ENCODE peak calls at places on chromosome 16, in four cellular contexts. One of them, this sample, is unnamed.

GRCh38 chr16:56985288-56985961 is 3.9 kb upstream of the NLRC5 start:
- DNase-seq in neural progenitor cell: no peak
- DNase-seq in ascending aorta: peak; percentile 88
- DNase-seq in dorsolateral prefrontal cortex: no peak
- DNase-seq in this sample: peak; percentile 85

GRCh38 chr16:8869212-8869987 is 594 bp upstream of the CARHSP1 start:
- DNase-seq in ascending aorta: no peak
- DNase-seq in neural progenitor cell: peak; percentile 77
- DNase-seq in dorsolateral prefrontal cortex: no peak
- DNase-seq in this sample: no peak

GRCh38 chr16:16143038-16143763 is 80.1 kb downstream of the ABCC6 start:
- DNase-seq in ascending aorta: no peak
- DNase-seq in neural progenitor cell: peak; percentile 37
- DNase-seq in dorsolateral prefrontal cortex: no peak
- DNase-seq in this sample: peak; percentile 23

GRCh38 chr16:21300309-21301167 is 22.4 kb upstream of the CRYM start:
- DNase-seq in neural progenitor cell: peak; percentile 94
- DNase-seq in ascending aorta: peak; percentile 99
- DNase-seq in dorsolateral prefrontal cortex: peak; percentile 96
- DNase-seq in this sample: peak; percentile 100

GRCh38 chr16:27721548-27722265 is 171.8 kb downstream of the KATNIP start:
- DNase-seq in neural progenitor cell: no peak
- DNase-seq in ascending aorta: peak; percentile 73
- DNase-seq in dorsolateral prefrontal cortex: no peak
- DNase-seq in this sample: peak; percentile 87

GRCh38 chr16:5215911-5216310 is 118.3 kb upstream of the EEF2KMT start:
- DNase-seq in neural progenitor cell: peak; percentile 55
- DNase-seq in ascending aorta: no peak
- DNase-seq in dorsolateral prefrontal cortex: no peak
- DNase-seq in this sample: no peak

GRCh38 chr16:48164907-48165715 is 9.3 kb upstream of the ABCC12 start:
- DNase-seq in dorsolateral prefrontal cortex: peak; percentile 81
- DNase-seq in neural progenitor cell: peak; percentile 79
- DNase-seq in ascending aorta: peak; percentile 84
- DNase-seq in this sample: peak; percentile 92

GRCh38 chr16:80631581-80631980 is 90.8 kb downstream of the DYNLRB2 start:
- DNase-seq in dorsolateral prefrontal cortex: no peak
- DNase-seq in neural progenitor cell: no peak
- DNase-seq in ascending aorta: no peak
- DNase-seq in this sample: no peak

GRCh38 chr16:15919331-15919730 is 30.1 kb upstream of the ABCC1 start:
- DNase-seq in ascending aorta: no peak
- DNase-seq in neural progenitor cell: no peak
- DNase-seq in dorsolateral prefrontal cortex: no peak
- DNase-seq in this sample: peak; percentile 44

GRCh38 chr16:31362476-31363405 is 7.8 kb downstream of the ITGAX start:
- DNase-seq in neural progenitor cell: no peak
- DNase-seq in dorsolateral prefrontal cortex: no peak
- DNase-seq in ascending aorta: peak; percentile 25
- DNase-seq in this sample: no peak

GRCh38 chr16:15051387-15051951 is 4.4 kb downstream of the NTAN1 start:
- DNase-seq in ascending aorta: no peak
- DNase-seq in neural progenitor cell: no peak
- DNase-seq in dorsolateral prefrontal cortex: no peak
- DNase-seq in this sample: no peak

GRCh38 chr16:51544850-51545467 is 393.9 kb upstream of the SALL1 start:
- DNase-seq in dorsolateral prefrontal cortex: no peak
- DNase-seq in ascending aorta: no peak
- DNase-seq in neural progenitor cell: peak; percentile 81
- DNase-seq in this sample: no peak

GRCh38 chr16:66927918-66928649 is 2.7 kb upstream of the RRAD start:
- DNase-seq in ascending aorta: no peak
- DNase-seq in neural progenitor cell: no peak
- DNase-seq in dorsolateral prefrontal cortex: no peak
- DNase-seq in this sample: peak; percentile 62

GRCh38 chr16:80883159-80883642 is 78.8 kb upstream of the CDYL2 start:
- DNase-seq in dorsolateral prefrontal cortex: no peak
- DNase-seq in neural progenitor cell: no peak
- DNase-seq in ascending aorta: no peak
- DNase-seq in this sample: no peak

GRCh38 chr16:87847785-87848675 is 21.3 kb downstream of the SLC7A5 start:
- DNase-seq in ascending aorta: no peak
- DNase-seq in dorsolateral prefrontal cortex: peak; percentile 70
- DNase-seq in neural progenitor cell: peak; percentile 81
- DNase-seq in this sample: no peak

GRCh38 chr16:2022723-2023097 is 3.1 kb downstream of the NPW start:
- DNase-seq in dorsolateral prefrontal cortex: no peak
- DNase-seq in neural progenitor cell: peak; percentile 74
- DNase-seq in ascending aorta: no peak
- DNase-seq in this sample: peak; percentile 64

GRCh38 chr16:70476272-70477020 is 22.1 kb downstream of the FCSK start:
- DNase-seq in neural progenitor cell: no peak
- DNase-seq in dorsolateral prefrontal cortex: no peak
- DNase-seq in ascending aorta: no peak
- DNase-seq in this sample: peak; percentile 68

GRCh38 chr16:637081-638018 is 1.2 kb upstream of the METTL26 start:
- DNase-seq in neural progenitor cell: peak; percentile 73
- DNase-seq in dorsolateral prefrontal cortex: peak; percentile 89
- DNase-seq in ascending aorta: no peak
- DNase-seq in this sample: peak; percentile 94

GRCh38 chr16:57041182-57042156 is 50.9 kb upstream of the CPNE2 start:
- DNase-seq in neural progenitor cell: no peak
- DNase-seq in ascending aorta: no peak
- DNase-seq in dorsolateral prefrontal cortex: no peak
- DNase-seq in this sample: no peak

GRCh38 chr16:57186630-57187507 is 740 bp downstream of the RSPRY1 start:
- DNase-seq in ascending aorta: no peak
- DNase-seq in dorsolateral prefrontal cortex: no peak
- DNase-seq in neural progenitor cell: peak; percentile 50
- DNase-seq in this sample: peak; percentile 70

GRCh38 chr16:71623597-71623996 is 2.4 kb upstream of the MARVELD3 start:
- DNase-seq in dorsolateral prefrontal cortex: no peak
- DNase-seq in neural progenitor cell: no peak
- DNase-seq in ascending aorta: no peak
- DNase-seq in this sample: no peak

GRCh38 chr16:31032736-31033708 is at the start of gene STX4:
- DNase-seq in neural progenitor cell: peak; percentile 97
- DNase-seq in dorsolateral prefrontal cortex: peak; percentile 99
- DNase-seq in ascending aorta: peak; percentile 99
- DNase-seq in this sample: peak; percentile 99

GRCh38 chr16:56931253-56931768 is 631 bp upstream of the HERPUD1 start:
- DNase-seq in dorsolateral prefrontal cortex: no peak
- DNase-seq in ascending aorta: peak; percentile 73
- DNase-seq in neural progenitor cell: peak; percentile 49
- DNase-seq in this sample: no peak

GRCh38 chr16:11379420-11379819 is 34.2 kb downstream of the RMI2 start:
- DNase-seq in dorsolateral prefrontal cortex: no peak
- DNase-seq in ascending aorta: no peak
- DNase-seq in neural progenitor cell: no peak
- DNase-seq in this sample: no peak

GRCh38 chr16:66588981-66589713 is 9.9 kb downstream of the CMTM2 start:
- DNase-seq in dorsolateral prefrontal cortex: peak; percentile 32
- DNase-seq in ascending aorta: no peak
- DNase-seq in neural progenitor cell: peak; percentile 50
- DNase-seq in this sample: peak; percentile 56

GRCh38 chr16:67936876-67937605 is 391 bp upstream of the PSMB10 start:
- DNase-seq in ascending aorta: no peak
- DNase-seq in neural progenitor cell: no peak
- DNase-seq in dorsolateral prefrontal cortex: no peak
- DNase-seq in this sample: no peak

GRCh38 chr16:86272744-86273143 is 237.6 kb upstream of the FOXF1 start:
- DNase-seq in neural progenitor cell: no peak
- DNase-seq in ascending aorta: no peak
- DNase-seq in dorsolateral prefrontal cortex: no peak
- DNase-seq in this sample: no peak

GRCh38 chr16:75909746-75910145 is 183.5 kb upstream of the CPHXL start:
- DNase-seq in ascending aorta: no peak
- DNase-seq in neural progenitor cell: no peak
- DNase-seq in dorsolateral prefrontal cortex: no peak
- DNase-seq in this sample: no peak

GRCh38 chr16:86048882-86049585 is 150.1 kb downstream of the IRF8 start:
- DNase-seq in dorsolateral prefrontal cortex: no peak
- DNase-seq in ascending aorta: no peak
- DNase-seq in neural progenitor cell: no peak
- DNase-seq in this sample: no peak

GRCh38 chr16:55710466-55710865 is 54.7 kb downstream of the SLC6A2 start:
- DNase-seq in dorsolateral prefrontal cortex: no peak
- DNase-seq in ascending aorta: no peak
- DNase-seq in neural progenitor cell: peak; percentile 64
- DNase-seq in this sample: peak; percentile 10

GRCh38 chr16:21603920-21604319 is 4.5 kb downstream of the METTL9 start:
- DNase-seq in neural progenitor cell: peak; percentile 62
- DNase-seq in dorsolateral prefrontal cortex: no peak
- DNase-seq in ascending aorta: no peak
- DNase-seq in this sample: no peak

GRCh38 chr16:53784312-53784711 is 80.4 kb downstream of the FTO start:
- DNase-seq in ascending aorta: no peak
- DNase-seq in neural progenitor cell: no peak
- DNase-seq in dorsolateral prefrontal cortex: no peak
- DNase-seq in this sample: no peak

GRCh38 chr16:58409316-58409973 is 17.2 kb downstream of the GINS3 start:
- DNase-seq in neural progenitor cell: no peak
- DNase-seq in dorsolateral prefrontal cortex: no peak
- DNase-seq in ascending aorta: no peak
- DNase-seq in this sample: no peak

GRCh38 chr16:85114909-85115567 is 2.8 kb upstream of the CIBAR2 start:
- DNase-seq in dorsolateral prefrontal cortex: peak; percentile 84
- DNase-seq in neural progenitor cell: peak; percentile 84
- DNase-seq in ascending aorta: peak; percentile 93
- DNase-seq in this sample: peak; percentile 71

GRCh38 chr16:13426736-13427135 is 493.2 kb upstream of the ERCC4 start:
- DNase-seq in neural progenitor cell: no peak
- DNase-seq in dorsolateral prefrontal cortex: no peak
- DNase-seq in ascending aorta: no peak
- DNase-seq in this sample: no peak

GRCh38 chr16:13425840-13426239 is 494.1 kb upstream of the ERCC4 start:
- DNase-seq in neural progenitor cell: no peak
- DNase-seq in ascending aorta: no peak
- DNase-seq in dorsolateral prefrontal cortex: no peak
- DNase-seq in this sample: no peak

GRCh38 chr16:13427943-13428342 is 492.0 kb upstream of the ERCC4 start:
- DNase-seq in dorsolateral prefrontal cortex: no peak
- DNase-seq in neural progenitor cell: no peak
- DNase-seq in ascending aorta: no peak
- DNase-seq in this sample: no peak

GRCh38 chr16:13429411-13429810 is 490.5 kb upstream of the ERCC4 start:
- DNase-seq in ascending aorta: no peak
- DNase-seq in neural progenitor cell: no peak
- DNase-seq in dorsolateral prefrontal cortex: no peak
- DNase-seq in this sample: no peak

GRCh38 chr16:13426279-13426678 is 493.7 kb upstream of the ERCC4 start:
- DNase-seq in dorsolateral prefrontal cortex: no peak
- DNase-seq in ascending aorta: no peak
- DNase-seq in neural progenitor cell: peak; percentile 31
- DNase-seq in this sample: no peak
- TF ChIP-seq CTCF in dorsolateral prefrontal cortex: no peak
- TF ChIP-seq CTCF in ascending aorta: no peak
- TF ChIP-seq CTCF in neural progenitor cell: peak; percentile 37
- TF ChIP-seq CTCF in this sample: no peak

DNA sequence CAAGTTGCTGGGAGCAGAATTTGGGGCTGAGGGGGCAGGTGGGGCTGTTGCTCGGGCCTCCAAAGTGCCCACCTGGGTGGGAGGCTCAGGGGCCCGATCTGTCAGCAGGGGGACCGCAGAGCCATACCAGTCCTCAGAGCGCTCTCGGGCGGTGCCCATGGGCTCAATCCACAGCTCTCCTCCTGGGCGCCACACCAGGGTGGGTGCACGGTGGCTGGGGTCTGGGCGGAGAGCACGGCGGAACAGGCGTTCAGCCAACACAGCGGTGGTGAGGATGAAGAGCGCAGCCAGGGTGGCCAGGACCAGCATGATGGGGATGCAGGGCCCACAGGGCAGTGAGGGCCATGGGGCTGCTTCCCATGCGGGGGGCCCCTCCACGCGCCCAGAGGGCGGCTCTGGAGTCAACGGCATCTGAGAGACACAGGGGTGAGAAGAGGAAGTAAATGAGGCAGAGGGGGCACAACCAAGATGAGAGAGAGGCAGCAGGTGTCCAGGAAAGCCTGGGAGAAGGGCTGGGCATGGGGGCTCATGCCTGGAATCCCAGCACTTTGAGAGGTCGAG is 1.2 kb downstream of the C16orf54 start:
- DNase-seq in neural progenitor cell: no peak
- DNase-seq in ascending aorta: no peak
- DNase-seq in dorsolateral prefrontal cortex: no peak
- DNase-seq in this sample: no peak
- H3K4me3 ChIP-seq in neural progenitor cell: no peak overlapping the region
- H3K4me3 ChIP-seq in ascending aorta: peak overlapping the region; percentile 2
- H3K4me3 ChIP-seq in dorsolateral prefrontal cortex: no peak overlapping the region
- H3K4me3 ChIP-seq in this sample: no peak overlapping the region

GRCh38 chr16:83400234-83400633 is 407.5 kb upstream of the HSBP1 start:
- DNase-seq in ascending aorta: no peak
- DNase-seq in neural progenitor cell: peak; percentile 35
- DNase-seq in dorsolateral prefrontal cortex: no peak
- DNase-seq in this sample: no peak
- TF ChIP-seq CTCF in ascending aorta: no peak
- TF ChIP-seq CTCF in neural progenitor cell: peak; percentile 49
- TF ChIP-seq CTCF in dorsolateral prefrontal cortex: no peak
- TF ChIP-seq CTCF in this sample: no peak

GRCh38 chr16:3872216-3872895 is 8.2 kb downstream of the CREBBP start:
- DNase-seq in ascending aorta: no peak
- DNase-seq in neural progenitor cell: peak; percentile 32
- DNase-seq in dorsolateral prefrontal cortex: no peak
- DNase-seq in this sample: no peak
- H3K4me3 ChIP-seq in ascending aorta: peak overlapping the region; percentile 6
- H3K4me3 ChIP-seq in neural progenitor cell: no peak overlapping the region
- H3K4me3 ChIP-seq in dorsolateral prefrontal cortex: no peak overlapping the region
- H3K4me3 ChIP-seq in this sample: no peak overlapping the region

DNA sequence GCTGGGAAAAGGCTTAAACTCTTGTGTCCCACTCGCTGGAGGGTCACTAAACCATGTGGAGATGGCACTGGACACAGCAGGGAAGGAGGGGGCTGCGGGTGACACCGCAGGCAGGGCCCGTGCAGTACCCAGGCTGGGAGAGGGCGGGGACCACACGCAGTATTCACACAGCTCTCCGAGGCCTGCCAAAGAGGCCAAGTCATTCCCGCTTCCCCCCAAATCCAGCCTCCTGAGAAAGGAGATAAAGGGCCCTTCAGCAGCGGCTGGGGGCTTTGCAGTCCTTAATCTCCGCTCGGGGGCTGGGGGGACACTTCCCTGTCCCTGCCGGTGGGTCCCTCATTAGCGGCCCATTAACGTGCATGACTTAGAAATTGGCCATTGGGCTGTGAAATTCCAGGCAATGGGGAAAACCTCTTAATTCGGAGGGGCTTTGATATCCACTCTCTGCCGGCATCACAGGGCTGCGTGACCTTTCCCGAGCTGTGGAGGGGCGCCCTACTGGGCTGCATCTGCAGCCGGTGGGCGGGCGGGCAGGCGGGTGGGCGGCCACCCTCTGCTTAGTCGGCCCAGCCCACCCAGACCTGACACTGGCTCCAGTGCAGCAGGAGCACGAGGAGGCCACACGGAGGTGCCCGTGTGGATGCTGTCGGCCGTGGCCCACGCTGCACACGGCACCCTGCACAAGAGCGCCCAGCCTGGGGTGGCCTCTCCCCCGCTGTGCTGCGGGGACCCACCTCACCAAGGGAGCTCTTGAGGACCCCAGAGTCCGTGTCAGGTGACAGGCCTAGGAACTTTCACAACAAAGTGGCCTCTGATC is 2.6 kb upstream of the SLC38A8 start:
- DNase-seq in neural progenitor cell: peak; percentile 95
- DNase-seq in ascending aorta: no peak
- DNase-seq in dorsolateral prefrontal cortex: no peak
- DNase-seq in this sample: no peak
- TF ChIP-seq CTCF in neural progenitor cell: no peak
- TF ChIP-seq CTCF in ascending aorta: no peak
- TF ChIP-seq CTCF in dorsolateral prefrontal cortex: no peak
- TF ChIP-seq CTCF in this sample: no peak